ENCODE peak calls at places on chromosomes 5 and 9, in six cellular contexts. S is HCT116; B is aorta; P is CD4-positive, alpha-beta T cell; Z is mesendoderm; T is dorsolateral prefrontal cortex. J is an unnamed sample.

GRCh38 chr9:37542488-37542887 is 33.7 kb downstream of the FBXO10 start:
- DNase-seq in T (no peak), S (no peak), Z (no peak), B (no peak), P (no peak), J (no peak)

GRCh38 chr5:56303511-56303910 is 70.4 kb upstream of the ANKRD55 start:
- DNase-seq in Z (no peak), T (no peak), B (no peak), P (no peak), S (no peak), J (no peak)

GRCh38 chr5:137218471-137218870 is 280.7 kb downstream of the SPOCK1 start:
- DNase-seq in Z (no peak), P (no peak), S (no peak), T (no peak), B (no peak), J (no peak)

GRCh38 chr9:76667521-76667957 is 96.7 kb upstream of the PCA3 start:
- DNase-seq in Z (no peak), T (no peak), P (no peak), S (no peak), B (no peak), J (no peak)

GRCh38 chr5:40240111-40240510 is 439.6 kb upstream of the PTGER4 start:
- DNase-seq in T (no peak), B (no peak), Z (no peak), P (no peak), S (no peak), J (no peak)

GRCh38 chr5:74316064-74316586 is 324.4 kb downstream of the ENC1 start:
- DNase-seq in P (no peak), S (no peak), T (no peak), Z (peak), B (peak), J (no peak)

GRCh38 chr5:107129051-107129450 is 541.7 kb downstream of the EFNA5 start:
- DNase-seq in B (no peak), S (no peak), P (no peak), T (no peak), Z (no peak), J (no peak)

GRCh38 chr5:142000709-142001484 is 11.9 kb downstream of the GNPDA1 start:
- DNase-seq in T (no peak), Z (peak), B (no peak), S (no peak), P (no peak), J (no peak)

GRCh38 chr5:171632618-171633017 is 153.0 kb upstream of the SMIM23 start:
- DNase-seq in P (no peak), Z (no peak), B (no peak), S (no peak), T (no peak), J (no peak)

GRCh38 chr9:3138236-3139229 is 294.6 kb upstream of the PUM3 start:
- DNase-seq in T (no peak), P (no peak), B (no peak), S (no peak), Z (no peak), J (no peak)

GRCh38 chr5:68067353-68067752 is 148.2 kb upstream of the PIK3R1 start:
- DNase-seq in B (no peak), P (no peak), S (no peak), Z (no peak), T (no peak), J (no peak)

GRCh38 chr9:107487521-107488399 is 1.8 kb downstream of the KLF4 start:
- DNase-seq in S (no peak), T (no peak), Z (peak), B (peak), P (no peak), J (peak)

GRCh38 chr9:107488400-107489143 is 997 bp downstream of the KLF4 start:
- DNase-seq in T (no peak), P (no peak), S (no peak), Z (peak), B (peak), J (peak)

GRCh38 chr9:107489687-107490605 is at the start of gene KLF4:
- DNase-seq in B (peak), P (peak), T (peak), Z (peak), S (peak), J (peak)

GRCh38 chr9:107491081-107492053 is 1.8 kb upstream of the KLF4 start:
- DNase-seq in S (no peak), B (peak), T (no peak), P (no peak), Z (peak), J (no peak)

DNA sequence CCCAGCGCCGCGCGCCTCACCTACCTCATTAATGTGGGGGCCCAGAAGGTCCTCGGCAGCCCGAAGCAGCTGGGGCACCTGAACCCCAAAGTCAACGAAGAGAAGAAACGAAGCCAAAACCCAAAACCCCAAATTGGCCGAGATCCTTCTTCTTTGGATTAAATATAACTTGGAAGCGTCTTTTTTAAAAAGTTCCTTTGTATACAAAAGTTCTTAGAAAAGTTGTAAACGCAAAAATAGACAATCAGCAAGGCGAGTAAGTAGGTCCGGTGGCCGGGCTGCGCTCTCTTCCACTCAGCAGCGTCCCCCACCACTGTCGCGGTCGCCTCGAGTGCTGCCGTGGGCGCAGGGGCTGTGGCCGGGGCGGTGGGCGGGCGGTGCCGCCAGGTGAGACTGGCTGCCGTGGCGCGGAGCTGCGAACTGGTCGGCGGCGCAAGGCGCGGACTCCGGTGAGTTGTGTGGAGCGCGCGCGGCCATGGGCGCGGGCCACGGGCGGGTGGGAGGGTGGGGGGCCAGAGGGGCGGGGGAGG is 360 bp downstream of the KLF4 start:
- DNase-seq in P (no peak), Z (peak), B (no peak), S (no peak), T (no peak), J (no peak)
- H3K27ac ChIP-seq in P (no peak), Z (no peak), B (peak), S (peak), T (no peak), J (peak)

GRCh38 chr5:169805937-169806700 is 169.0 kb downstream of the DOCK2 start:
- DNase-seq in S (no peak), Z (no peak), T (no peak), P (no peak), B (no peak), J (no peak)
- H3K27ac ChIP-seq in S (no peak), Z (no peak), T (no peak), P (no peak), B (no peak), J (no peak)

DNA sequence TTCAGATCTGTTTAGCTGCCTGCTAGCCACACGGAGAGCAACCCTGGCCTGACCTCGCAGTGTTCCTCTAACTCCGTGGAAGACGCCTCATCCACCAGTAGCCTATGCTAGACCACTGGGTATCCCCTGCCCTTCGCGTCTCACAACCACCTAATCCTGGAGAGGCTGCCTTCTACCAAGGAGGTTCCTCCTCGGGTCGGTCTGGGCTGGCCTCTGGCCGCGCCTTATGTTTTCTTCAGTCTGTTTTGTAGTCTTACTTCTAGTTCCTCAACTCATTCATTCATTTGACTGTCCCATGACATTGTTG is 1.6 kb upstream of the TPM2 start:
- DNase-seq in P (no peak), B (no peak), S (no peak), T (no peak), Z (peak), J (no peak)
- H3K27ac ChIP-seq in P (peak), B (peak), S (peak), T (no peak), Z (peak), J (peak)

GRCh38 chr9:33881635-33882034 is 64.7 kb downstream of the UBE2R2 start:
- DNase-seq in P (no peak), Z (no peak), S (no peak), B (no peak), T (no peak), J (no peak)
- H3K27ac ChIP-seq in P (no peak), Z (no peak), S (no peak), B (no peak), T (no peak), J (no peak)

GRCh38 chr5:32231241-32231640 is 57.1 kb upstream of the GOLPH3 start:
- DNase-seq in T (no peak), B (no peak), P (no peak), Z (no peak), S (no peak), J (no peak)

GRCh38 chr5:32233220-32233695 is 59.1 kb upstream of the GOLPH3 start:
- DNase-seq in Z (no peak), P (no peak), S (no peak), B (no peak), T (no peak), J (no peak)

GRCh38 chr5:32232441-32233219 is 58.5 kb upstream of the GOLPH3 start:
- DNase-seq in P (peak), B (peak), S (peak), T (peak), Z (peak), J (peak)

GRCh38 chr5:32231929-32232328 is 57.8 kb upstream of the GOLPH3 start:
- DNase-seq in P (no peak), Z (peak), S (no peak), B (no peak), T (no peak), J (no peak)

DNA sequence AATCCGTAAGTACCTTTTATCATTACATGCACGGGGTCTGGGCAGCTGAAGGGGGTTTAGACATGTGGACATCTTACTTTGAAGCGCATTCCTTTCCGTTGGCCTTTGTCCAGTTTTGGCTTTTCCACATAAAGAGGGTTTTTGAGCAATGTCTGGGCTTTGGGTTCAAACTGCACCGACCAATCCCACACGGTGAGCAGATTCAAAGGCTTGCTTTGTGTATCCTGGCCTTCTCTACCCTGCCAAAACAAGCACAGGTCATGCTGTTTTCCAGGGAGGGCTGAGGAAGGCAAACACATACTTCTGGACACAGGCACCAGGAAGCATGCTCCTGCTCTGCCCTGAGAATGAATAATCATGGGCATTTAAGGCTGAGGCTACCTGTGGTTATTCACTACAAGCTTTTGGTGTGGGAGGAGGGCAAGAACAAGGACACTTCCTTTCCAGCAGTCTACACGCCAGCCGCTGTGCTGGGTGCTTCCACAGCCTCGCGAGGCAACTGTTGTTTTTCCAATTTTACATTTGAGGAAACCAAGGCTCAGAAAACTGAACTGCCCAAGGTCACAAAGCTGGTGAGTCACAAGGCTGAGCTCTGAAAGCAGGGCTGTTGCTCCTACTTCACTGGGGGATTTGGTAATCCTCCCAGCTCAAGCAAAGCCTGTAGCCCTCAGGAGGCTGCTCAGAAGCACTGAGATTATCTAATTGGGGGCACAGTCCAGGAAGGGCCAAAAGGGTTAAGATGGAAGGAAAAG is 59.8 kb upstream of the GOLPH3 start:
- DNase-seq in T (no peak), S (no peak), Z (no peak), P (no peak), B (no peak), J (no peak)
- H3K27ac ChIP-seq in T (peak), S (peak), Z (no peak), P (no peak), B (peak), J (peak)

GRCh38 chr5:76820491-76820890 is 1.7 kb downstream of the F2RL1 start:
- DNase-seq in Z (no peak), P (no peak), B (no peak), T (no peak), S (no peak), J (no peak)

GRCh38 chr5:76816110-76816831 is 2.6 kb upstream of the F2RL1 start:
- DNase-seq in B (no peak), P (no peak), S (no peak), Z (no peak), T (no peak), J (no peak)

GRCh38 chr5:76813982-76814562 is 4.8 kb upstream of the F2RL1 start:
- DNase-seq in B (no peak), Z (peak), P (no peak), T (no peak), S (peak), J (no peak)

GRCh38 chr5:76818844-76819831 is at the start of gene F2RL1:
- DNase-seq in P (peak), B (peak), Z (peak), T (no peak), S (peak), J (no peak)

DNA sequence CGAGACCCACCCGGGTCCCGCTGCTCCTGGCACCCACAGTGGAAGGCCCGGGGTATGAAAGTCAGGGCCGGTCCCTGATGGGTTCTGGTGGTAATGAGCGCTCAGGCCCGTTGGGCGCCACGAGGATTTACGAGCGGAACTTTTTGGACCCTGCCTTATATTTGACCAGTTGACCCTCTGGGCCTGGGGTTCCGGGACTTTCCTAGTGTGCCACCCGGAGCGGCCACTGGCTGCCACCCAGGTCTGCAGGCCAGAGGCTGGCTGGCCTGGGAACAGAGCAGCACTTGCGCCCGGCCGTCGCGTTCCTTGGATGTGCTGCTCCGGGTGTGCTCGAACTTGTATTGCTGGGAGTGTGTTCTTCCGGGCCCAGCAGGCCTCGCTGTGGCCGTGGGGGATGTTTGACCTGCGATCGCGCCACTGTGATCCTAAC is 1.0 kb downstream of the F2RL1 start:
- DNase-seq in S (no peak), Z (peak), B (no peak), P (no peak), T (no peak), J (no peak)
- H3K27ac ChIP-seq in S (peak), Z (peak), B (no peak), P (no peak), T (no peak), J (no peak)

GRCh38 chr9:99176527-99177013 is 45.2 kb downstream of the ALG2 start:
- DNase-seq in P (no peak), S (no peak), T (no peak), B (no peak), Z (no peak), J (no peak)

GRCh38 chr9:99178912-99179872 is 42.5 kb downstream of the ALG2 start:
- DNase-seq in B (no peak), P (no peak), S (no peak), T (no peak), Z (no peak), J (no peak)

GRCh38 chr9:99180662-99181061 is 41.1 kb downstream of the ALG2 start:
- DNase-seq in P (no peak), S (no peak), T (no peak), Z (no peak), B (no peak), J (no peak)

GRCh38 chr9:99180199-99180598 is 41.5 kb downstream of the ALG2 start:
- DNase-seq in P (no peak), B (no peak), S (no peak), Z (no peak), T (no peak), J (no peak)

GRCh38 chr9:99177576-99178365 is 44.0 kb downstream of the ALG2 start:
- DNase-seq in P (no peak), T (no peak), S (no peak), B (no peak), Z (no peak), J (no peak)
- H3K27ac ChIP-seq in P (no peak), T (no peak), S (no peak), B (no peak), Z (no peak), J (no peak)

GRCh38 chr5:59034498-59035186 is 451.8 kb downstream of the RAB3C start:
- DNase-seq in B (no peak), Z (peak), T (no peak), S (no peak), P (no peak), J (no peak)
- H3K27ac ChIP-seq in B (no peak), Z (no peak), T (no peak), S (no peak), P (no peak), J (no peak)

GRCh38 chr5:8445139-8445538 is 576.2 kb downstream of the MTRR start:
- DNase-seq in T (no peak), S (no peak), Z (no peak), P (no peak), B (no peak), J (no peak)

DNA sequence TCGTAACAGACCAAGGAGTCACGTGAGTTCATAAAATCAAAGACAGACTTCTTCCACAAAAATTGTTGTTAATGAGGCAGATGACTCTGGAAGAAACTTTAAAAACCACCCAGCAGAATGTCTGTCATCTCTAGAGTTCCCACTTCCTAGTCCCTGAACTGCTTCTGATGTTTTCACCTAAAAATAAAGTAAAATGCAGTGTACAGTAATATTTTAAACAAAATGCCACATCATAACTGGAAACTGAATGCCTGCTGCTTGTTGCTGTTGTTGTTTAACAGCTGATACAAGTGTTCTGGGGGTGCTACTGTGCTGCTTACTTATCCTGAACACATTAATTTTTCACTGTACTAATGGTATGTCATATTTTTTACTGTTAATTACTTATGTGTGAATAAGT is 577.2 kb downstream of the MTRR start:
- DNase-seq in B (no peak), P (no peak), T (no peak), S (no peak), Z (no peak), J (no peak)
- H3K27ac ChIP-seq in B (no peak), P (no peak), T (no peak), S (no peak), Z (no peak), J (no peak)

GRCh38 chr5:52818360-52818759 is 30.6 kb downstream of the ITGA1 start:
- DNase-seq in P (no peak), B (no peak), Z (peak), S (no peak), T (no peak), J (no peak)

GRCh38 chr5:52825826-52826225 is 38.1 kb downstream of the ITGA1 start:
- DNase-seq in T (no peak), S (no peak), Z (no peak), P (no peak), B (no peak), J (no peak)

GRCh38 chr5:52817818-52818217 is 30.1 kb downstream of the ITGA1 start:
- DNase-seq in B (no peak), S (no peak), T (no peak), P (no peak), Z (no peak), J (no peak)

GRCh38 chr5:52824827-52825226 is 37.1 kb downstream of the ITGA1 start:
- DNase-seq in P (no peak), Z (no peak), S (no peak), T (no peak), B (no peak), J (no peak)

GRCh38 chr5:52822437-52822836 is 34.7 kb downstream of the ITGA1 start:
- DNase-seq in B (peak), Z (no peak), P (no peak), S (no peak), T (no peak), J (no peak)
- H3K27ac ChIP-seq in B (peak), Z (no peak), P (no peak), S (no peak), T (no peak), J (no peak)